ENCODE peak calls at places on chromosomes 16 and 17, in eight cellular contexts. C is A549; X is CD8-positive, alpha-beta T cell; Q is stomach; F is PC-9; V is fibroblast of lung; A is left ventricle myocardium inferior; Y is heart left ventricle. L is an unnamed sample.
A peak's percentile ranks its signal among the peaks of the same experiment; 100 is the strongest.

GRCh38 chr17:71200597-71200996 is 920.2 kb upstream of the SOX9 start:
- DNase-seq in C (no peak), X (no peak), Q (no peak), F (no peak), V (no peak), A (no peak), Y (no peak), L (no peak)

GRCh38 chr16:86337138-86337537 is 173.2 kb upstream of the FOXF1 start:
- DNase-seq in C (no peak), X (no peak), Q (no peak), F (no peak), V (no peak), A (no peak), Y (no peak), L (no peak)

GRCh38 chr16:12228607-12229499 is 252.3 kb downstream of the SNX29 start:
- DNase-seq in C (peak; percentile 70), X (no peak), Q (no peak), F (peak; percentile 65), V (peak; percentile 54), A (peak; percentile 44), Y (peak; percentile 38), L (peak; percentile 98)

GRCh38 chr17:20992987-20993862 is 49.6 kb downstream of the USP22 start:
- DNase-seq in C (peak; percentile 81), X (peak; percentile 48), Q (peak; percentile 60), F (peak; percentile 83), V (peak; percentile 60), A (peak; percentile 61), Y (peak; percentile 66), L (peak; percentile 43)

GRCh38 chr16:66616169-66616568 is 11.7 kb downstream of the CMTM3 start:
- DNase-seq in C (no peak), X (no peak), Q (no peak), F (no peak), V (no peak), A (no peak), Y (no peak), L (no peak)

GRCh38 chr16:58409316-58409973 is 17.2 kb downstream of the GINS3 start:
- DNase-seq in C (peak; percentile 30), X (no peak), Q (peak; percentile 65), F (peak; percentile 83), V (peak; percentile 93), A (peak; percentile 58), Y (peak; percentile 46), L (no peak)

GRCh38 chr17:47708312-47708863 is 14.4 kb downstream of the TBKBP1 start:
- DNase-seq in C (no peak), X (no peak), Q (no peak), F (no peak), V (no peak), A (no peak), Y (no peak), L (no peak)

GRCh38 chr16:71894229-71894920 is 956 bp upstream of the IST1 start:
- DNase-seq in C (peak; percentile 70), X (peak; percentile 10), Q (peak; percentile 56), F (peak; percentile 55), V (peak; percentile 68), A (peak; percentile 37), Y (peak; percentile 49), L (peak; percentile 54)

GRCh38 chr16:67030221-67030962 is 1.4 kb downstream of the CBFB start:
- DNase-seq in C (no peak), X (no peak), Q (no peak), F (no peak), V (no peak), A (no peak), Y (peak; percentile 14), L (no peak)

GRCh38 chr17:63275318-63275967 is 170.7 kb downstream of the CYB561 start:
- DNase-seq in C (peak; percentile 92), X (no peak), Q (no peak), F (peak; percentile 32), V (peak; percentile 99), A (no peak), Y (no peak), L (peak; percentile 48)

GRCh38 chr17:56432443-56432842 is 161.1 kb upstream of the NOG start:
- DNase-seq in C (no peak), X (no peak), Q (no peak), F (no peak), V (no peak), A (no peak), Y (no peak), L (no peak)

GRCh38 chr16:27708651-27709050 is 158.7 kb downstream of the KATNIP start:
- DNase-seq in C (no peak), X (no peak), Q (no peak), F (no peak), V (no peak), A (no peak), Y (no peak), L (no peak)

DNA sequence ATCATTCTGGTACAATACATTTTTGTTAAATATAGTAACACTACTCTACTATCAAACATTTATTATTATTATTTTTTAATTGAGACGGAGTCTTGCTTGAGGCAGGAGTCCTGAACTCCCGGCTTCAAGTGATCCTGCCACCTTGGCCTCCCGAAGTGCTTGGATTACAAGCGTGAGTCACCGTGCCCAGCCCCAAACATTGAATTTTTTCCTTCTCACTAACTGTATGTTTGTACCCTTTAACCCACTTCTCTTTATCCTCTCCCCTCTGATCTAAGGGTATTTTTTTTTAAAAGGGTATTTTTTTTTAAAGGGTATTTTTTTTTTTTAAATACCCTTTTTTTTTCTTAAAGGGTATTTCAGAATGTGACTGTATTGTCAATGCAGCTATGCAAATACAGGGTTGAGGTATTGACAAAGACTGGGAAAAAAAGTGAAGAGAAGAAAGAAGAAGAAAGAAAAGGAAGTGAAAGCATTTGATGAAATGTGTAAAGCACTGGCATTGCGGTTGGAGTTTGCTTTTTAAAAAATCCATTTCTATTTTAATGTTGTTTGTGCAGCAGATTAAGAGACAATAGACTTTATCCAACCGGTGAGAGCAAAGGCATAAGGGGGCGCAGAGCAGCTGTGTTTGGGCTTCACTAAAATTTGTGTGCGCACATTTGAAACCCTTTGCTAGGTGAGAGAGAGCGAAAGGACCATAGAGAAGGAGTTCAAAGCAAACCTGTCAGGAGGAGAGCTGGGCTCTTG is 42.3 kb downstream of the SYT17 start:
- DNase-seq in C (peak; percentile 17), X (no peak), Q (peak; percentile 29), F (peak; percentile 57), V (peak; percentile 18), A (no peak), Y (no peak), L (no peak)
- H3K27ac ChIP-seq in C (no peak overlapping the region), X (no peak overlapping the region), Q (no peak overlapping the region), F (peak overlapping the region; percentile 54), V (no peak overlapping the region), A (no peak overlapping the region), Y (no peak overlapping the region), L (no peak overlapping the region)

GRCh38 chr17:77387891-77388290 is 247.1 kb downstream of the SEC14L1 start:
- DNase-seq in C (no peak), X (no peak), Q (no peak), F (no peak), V (no peak), A (no peak), Y (no peak), L (no peak)
- H3K4me1 ChIP-seq in C (peaks cover 88% of the 10 kb centered on the region), X (peaks cover 93% of the 10 kb centered on the region), Q (peaks cover 90% of the 10 kb centered on the region), F (no peaks in the 10 kb centered on the region), V (peaks cover 62% of the 10 kb centered on the region), A (peaks cover 99% of the 10 kb centered on the region), Y (peaks cover 81% of the 10 kb centered on the region), L (peaks cover 27% of the 10 kb centered on the region)

DNA sequence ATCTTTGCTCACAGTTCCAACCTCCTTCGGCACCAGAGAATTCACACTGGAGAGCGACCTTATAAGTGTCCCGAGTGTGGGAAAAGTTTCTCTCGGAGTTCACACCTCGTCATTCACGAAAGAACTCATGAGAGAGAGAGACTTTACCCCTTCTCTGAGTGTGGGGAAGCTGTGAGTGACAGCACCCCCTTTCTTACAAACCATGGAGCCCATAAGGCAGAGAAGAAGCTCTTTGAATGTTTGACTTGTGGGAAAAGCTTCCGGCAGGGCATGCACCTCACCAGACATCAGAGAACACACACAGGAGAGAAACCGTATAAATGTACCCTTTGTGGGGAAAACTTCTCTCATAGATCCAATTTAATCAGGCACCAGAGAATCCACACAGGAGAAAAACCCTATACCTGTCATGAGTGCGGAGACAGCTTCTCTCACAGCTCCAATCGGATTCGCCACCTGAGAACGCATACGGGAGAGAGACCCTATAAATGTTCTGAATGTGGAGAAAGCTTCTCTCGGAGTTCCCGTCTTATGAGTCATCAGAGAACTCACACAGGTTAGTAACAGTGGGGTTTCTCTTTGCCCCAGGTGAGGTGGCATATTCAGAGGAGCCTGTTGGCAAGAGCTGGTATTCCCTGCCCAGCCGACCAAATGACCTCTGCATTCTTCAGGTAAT is 6.8 kb downstream of the ZNF263 start:
- DNase-seq in C (peak; percentile 37), X (no peak), Q (no peak), F (no peak), V (no peak), A (no peak), Y (no peak), L (no peak)
- H3K9me3 ChIP-seq in C (peaks cover 98% of the 10 kb centered on the region), X (peaks cover 47% of the 10 kb centered on the region), Q (peaks cover 100% of the 10 kb centered on the region), F (peaks cover 76% of the 10 kb centered on the region), V (peaks cover 23% of the 10 kb centered on the region), A (peaks cover 100% of the 10 kb centered on the region), Y (peaks cover 6% of the 10 kb centered on the region), L (peaks cover 6% of the 10 kb centered on the region)

GRCh38 chr16:87569601-87570559 is 32.4 kb upstream of the JPH3 start:
- DNase-seq in C (no peak), X (no peak), Q (no peak), F (no peak), V (no peak), A (no peak), Y (no peak), L (no peak)

GRCh38 chr16:87570564-87570937 is 31.8 kb upstream of the JPH3 start:
- DNase-seq in C (no peak), X (no peak), Q (no peak), F (no peak), V (no peak), A (no peak), Y (no peak), L (no peak)

GRCh38 chr16:87572959-87573358 is 29.3 kb upstream of the JPH3 start:
- DNase-seq in C (no peak), X (no peak), Q (no peak), F (no peak), V (no peak), A (no peak), Y (no peak), L (no peak)

GRCh38 chr16:87571868-87572244 is 30.5 kb upstream of the JPH3 start:
- DNase-seq in C (no peak), X (no peak), Q (no peak), F (no peak), V (no peak), A (no peak), Y (no peak), L (no peak)

DNA sequence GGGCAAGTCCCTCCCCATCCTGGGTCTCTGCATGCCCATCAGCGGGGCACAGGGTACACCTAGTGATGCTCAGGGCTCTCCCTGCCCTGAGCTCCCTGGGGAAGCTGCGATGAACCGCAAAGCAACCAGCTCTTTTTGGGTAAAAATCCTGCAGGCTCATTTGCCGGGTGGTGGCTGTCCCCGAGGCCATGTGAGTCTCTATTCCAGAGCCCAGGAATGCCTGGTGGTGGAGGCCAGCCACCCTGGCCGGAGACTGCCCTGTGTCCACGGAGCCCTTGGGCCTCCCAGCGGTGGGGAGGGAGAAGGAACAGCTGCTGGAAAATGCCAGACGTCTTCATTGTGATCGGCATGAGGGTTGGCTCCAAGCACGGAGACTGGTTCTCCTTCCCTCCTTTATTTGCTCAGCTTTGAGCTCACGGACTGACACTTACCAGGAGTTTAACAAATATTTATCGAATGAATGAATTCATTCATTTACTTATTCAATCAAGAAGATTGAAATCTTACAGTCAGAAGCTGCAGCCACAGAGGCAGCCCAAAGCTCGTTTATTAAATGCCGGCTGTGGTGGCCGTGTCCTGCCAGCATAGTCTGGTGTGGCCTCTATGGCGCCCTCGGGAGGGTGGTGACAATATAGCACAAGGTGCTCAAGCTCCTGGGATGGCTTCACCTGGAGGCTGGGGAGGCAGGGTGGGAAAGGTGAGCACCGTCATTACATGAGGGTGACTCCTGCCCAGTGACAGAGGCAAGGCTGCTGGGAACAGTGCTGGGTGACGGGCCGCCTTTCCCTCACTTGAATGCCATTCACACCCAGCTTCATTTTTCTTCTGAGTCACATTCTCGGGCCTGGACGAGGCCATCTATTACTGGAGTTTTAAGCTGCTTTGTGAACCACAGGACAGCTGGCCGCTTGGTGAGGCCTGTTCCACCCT is 31.1 kb upstream of the JPH3 start:
- DNase-seq in C (peak; percentile 76), X (no peak), Q (peak; percentile 81), F (peak; percentile 58), V (peak; percentile 88), A (peak; percentile 47), Y (no peak), L (peak; percentile 56)
- H3K27ac ChIP-seq in C (no peak overlapping the region), X (no peak overlapping the region), Q (no peak overlapping the region), F (no peak overlapping the region), V (no peak overlapping the region), A (no peak overlapping the region), Y (no peak overlapping the region), L (peak overlapping the region; percentile 59)

L was measured in small intestine.